ENCODE peak calls at places on chromosomes 11 and 22, in four cellular contexts. A, Q, R and J are unnamed samples.

GRCh38 chr22:22952531-22953295 is 65.1 kb downstream of the IGLL5 start:
- DNase-seq in R (no peak), A (no peak), Q (no peak), J (no peak)

GRCh38 chr11:127492025-127492424 is 491.5 kb upstream of the KIRREL3 start:
- DNase-seq in Q (no peak), A (no peak), R (no peak), J (no peak)

GRCh38 chr11:130609121-130610035 is 160.9 kb downstream of the ADAMTS15 start:
- DNase-seq in R (peak), Q (peak), A (peak), J (no peak)

GRCh38 chr11:6615882-6616585 is 3.2 kb downstream of the TPP1 start:
- DNase-seq in R (no peak), Q (no peak), A (no peak), J (no peak)

GRCh38 chr22:46379301-46379930 is 43.9 kb downstream of the TRMU start:
- DNase-seq in R (peak), A (no peak), Q (peak), J (no peak)

GRCh38 chr11:28566643-28567042 is 458.5 kb downstream of the METTL15 start:
- DNase-seq in A (peak), R (peak), Q (peak), J (no peak)

GRCh38 chr11:67024410-67024809 is 1.5 kb downstream of the SYT12 start:
- DNase-seq in Q (no peak), R (no peak), A (no peak), J (no peak)

GRCh38 chr22:19178659-19179471 is at the start of gene SLC25A1:
- DNase-seq in R (peak), A (peak), Q (peak), J (no peak)

GRCh38 chr11:61293869-61294716 is 1.0 kb downstream of the VWCE start:
- DNase-seq in Q (no peak), R (peak), A (peak), J (no peak)

GRCh38 chr11:61270354-61271070 is 24.6 kb downstream of the VWCE start:
- DNase-seq in Q (no peak), R (no peak), A (no peak), J (no peak)

GRCh38 chr11:113690619-113691569 is 15.2 kb downstream of the TMPRSS5 start:
- DNase-seq in Q (peak), A (peak), R (peak), J (no peak)

GRCh38 chr22:26565181-26565580 is 24.8 kb downstream of the TPST2 start:
- DNase-seq in A (no peak), Q (no peak), R (no peak), J (no peak)

GRCh38 chr11:396948-397548 is 3.0 kb downstream of the PKP3 start:
- DNase-seq in R (peak), A (peak), Q (peak), J (no peak)

GRCh38 chr11:115598502-115598901 is 94.3 kb upstream of the CADM1 start:
- DNase-seq in A (no peak), Q (no peak), R (no peak), J (no peak)

GRCh38 chr22:46537946-46538815 is 761 bp upstream of the CELSR1 start:
- DNase-seq in Q (no peak), A (no peak), R (no peak), J (no peak)

GRCh38 chr11:2139118-2139490 is at the start of gene IGF2:
- DNase-seq in A (peak), R (no peak), Q (no peak), J (no peak)

GRCh38 chr11:2142300-2142759 is 3.1 kb upstream of the IGF2 start:
- DNase-seq in R (no peak), A (no peak), Q (no peak), J (no peak)

GRCh38 chr11:2142762-2143202 is 3.6 kb upstream of the IGF2 start:
- DNase-seq in A (no peak), Q (no peak), R (no peak), J (no peak)

GRCh38 chr11:2139691-2140337 is 625 bp upstream of the IGF2 start:
- DNase-seq in Q (no peak), A (peak), R (no peak), J (no peak)

GRCh38 chr11:2140411-2141400 is 1.5 kb upstream of the IGF2 start:
- DNase-seq in Q (no peak), R (peak), A (peak), J (no peak)
- H3K4me3 ChIP-seq in Q (no peak), R (no peak), A (peak), J (no peak)

GRCh38 chr11:76786053-76787014 is 3.2 kb downstream of the TSKU start:
- DNase-seq in R (no peak), Q (no peak), A (no peak), J (no peak)
- TF ChIP-seq CTCF in R (no peak), Q (no peak), A (no peak), J (no peak)

GRCh38 chr11:57568330-57568766 is 876 bp upstream of the UBE2L6 start:
- DNase-seq in A (peak), R (no peak), Q (peak), J (no peak)
- H3K4me3 ChIP-seq in A (peak), R (peak), Q (peak), J (peak)

GRCh38 chr11:13667795-13668101 is 720 bp upstream of the FAR1 start:
- DNase-seq in A (no peak), R (no peak), Q (no peak), J (no peak)

GRCh38 chr11:13669544-13670488 is 1.3 kb downstream of the FAR1 start:
- DNase-seq in R (no peak), Q (no peak), A (no peak), J (no peak)

GRCh38 chr11:13668957-13669521 is 571 bp downstream of the FAR1 start:
- DNase-seq in A (no peak), Q (peak), R (peak), J (peak)

GRCh38 chr11:13667245-13667644 is 1.2 kb upstream of the FAR1 start:
- DNase-seq in A (no peak), R (no peak), Q (no peak), J (no peak)

DNA sequence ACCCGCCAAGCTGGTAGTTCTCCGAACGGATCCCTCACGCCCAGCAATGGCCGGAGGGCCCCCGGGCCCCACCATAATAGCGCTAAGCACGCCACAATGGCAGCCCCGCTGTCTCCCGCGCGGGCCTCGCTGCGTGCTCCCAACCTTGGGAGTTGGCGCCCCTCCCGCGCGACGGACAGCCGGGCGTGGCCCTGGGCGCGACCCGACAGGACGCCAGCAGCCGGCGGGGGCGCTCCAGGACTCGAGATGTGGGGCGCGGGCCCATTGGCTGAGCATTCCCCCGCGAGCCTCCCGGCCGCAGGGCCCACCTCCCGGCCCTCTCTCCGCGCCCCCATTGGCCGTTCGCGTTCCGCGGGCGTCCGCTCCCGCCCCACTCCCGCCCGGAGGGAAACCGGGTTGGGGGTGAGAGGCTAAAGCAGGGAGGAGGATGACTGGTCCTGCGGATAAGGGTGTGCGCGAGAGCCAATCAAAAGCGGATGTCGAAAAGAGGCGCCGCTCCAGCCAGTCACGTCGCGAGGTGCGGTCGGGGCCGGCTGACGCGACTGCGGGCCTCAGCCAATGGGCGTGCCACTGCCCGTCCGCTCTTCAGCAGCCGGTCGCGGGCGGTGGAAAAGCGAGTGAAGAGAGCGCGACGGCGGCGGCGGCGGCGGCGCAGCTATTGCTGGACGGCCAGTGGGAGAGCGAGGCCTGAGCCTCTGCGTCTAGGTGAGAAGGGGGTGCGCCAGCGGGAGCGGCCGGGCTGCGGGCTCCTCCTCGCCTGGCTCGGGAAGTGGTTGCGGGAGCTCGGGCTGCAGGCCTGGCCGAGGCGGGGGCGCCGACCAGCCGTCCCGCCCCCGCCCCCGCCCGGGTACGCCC is at the start of gene FAR1:
- DNase-seq in R (peak), Q (peak), A (peak), J (peak)
- TF ChIP-seq CTCF in R (peak), Q (peak), A (peak), J (peak)

GRCh38 chr11:9473408-9473807 is 12.6 kb downstream of the ZNF143 start:
- DNase-seq in R (no peak), Q (no peak), A (no peak), J (no peak)
- H3K4me3 ChIP-seq in R (no peak), Q (no peak), A (no peak), J (no peak)

GRCh38 chr11:132158091-132158490 is 787.7 kb downstream of the NTM start:
- DNase-seq in Q (no peak), A (no peak), R (no peak), J (peak)
- TF ChIP-seq CTCF in Q (no peak), A (no peak), R (peak), J (peak)

DNA sequence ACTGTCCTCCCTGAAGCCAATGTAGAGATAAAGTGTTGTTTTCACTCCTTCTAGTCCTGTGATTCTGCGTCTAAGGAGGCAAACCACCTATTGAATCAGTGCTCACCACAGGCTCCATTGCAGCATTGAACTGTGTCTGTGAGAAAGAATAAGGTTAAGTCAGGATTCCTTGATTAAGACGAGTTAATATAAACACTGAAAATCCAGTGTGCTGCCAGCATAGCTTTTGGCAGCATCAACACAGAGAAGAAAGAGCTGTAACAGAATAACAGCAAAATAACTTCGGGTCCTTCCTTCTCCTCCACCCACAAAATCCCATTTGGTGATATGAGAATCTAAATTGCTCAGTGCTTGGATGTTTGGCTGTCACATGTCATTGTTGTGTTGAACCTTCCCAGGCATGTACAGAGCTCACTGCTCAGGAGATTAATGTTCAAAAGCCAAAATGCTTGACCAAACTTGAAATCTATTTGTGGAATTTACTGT is 185.2 kb upstream of the DDI1 start:
- DNase-seq in R (no peak), Q (no peak), A (no peak), J (no peak)
- H3K4me3 ChIP-seq in R (no peak), Q (no peak), A (no peak), J (no peak)

GRCh38 chr22:40346178-40347064 is at the start of gene ADSL:
- DNase-seq in Q (peak), R (peak), A (peak), J (peak)
- TF ChIP-seq CTCF in Q (no peak), R (no peak), A (no peak), J (no peak)

DNA sequence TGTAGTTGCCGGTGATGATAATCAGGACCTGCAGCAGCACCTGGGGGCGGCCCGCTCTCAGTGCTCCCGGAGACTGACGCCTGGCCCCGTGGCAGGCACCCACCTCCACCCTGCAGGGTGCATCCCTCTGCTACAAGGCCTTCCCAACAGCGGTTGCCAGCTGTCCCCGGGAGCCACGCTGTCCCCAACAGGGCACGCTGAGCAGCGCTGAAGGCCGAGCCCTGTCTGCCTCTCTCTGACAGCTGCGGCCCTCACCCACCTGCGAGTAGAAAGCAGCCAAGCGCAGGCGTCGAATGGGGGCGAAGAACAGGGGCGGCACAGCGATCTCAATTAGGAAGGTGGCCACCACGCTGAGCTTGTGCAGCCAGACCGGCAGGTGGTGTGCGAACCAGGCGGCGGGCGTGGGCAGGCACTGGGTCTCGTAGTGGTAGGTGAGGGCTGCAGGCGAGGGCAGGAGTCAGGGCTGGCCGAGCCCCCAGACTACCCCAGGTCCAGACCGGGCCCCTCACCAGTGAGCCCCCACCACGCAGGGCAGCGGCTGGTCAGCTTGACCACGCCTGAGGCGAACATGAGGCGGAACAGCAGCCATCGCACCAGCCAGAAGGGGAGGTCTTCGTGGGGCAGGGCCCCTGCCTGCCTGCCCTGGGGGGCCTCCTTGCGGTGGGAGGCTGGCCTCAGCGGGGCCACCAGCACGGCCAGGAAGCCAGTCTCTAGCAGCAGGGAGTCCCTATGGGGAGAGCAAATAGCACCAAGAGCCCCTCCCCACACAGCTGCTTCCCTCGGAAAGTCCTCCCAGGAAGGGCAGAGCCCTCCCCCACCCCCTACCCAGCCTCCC is 1.5 kb downstream of the LMF2 start:
- DNase-seq in A (no peak), Q (no peak), R (peak), J (no peak)
- H3K4me3 ChIP-seq in A (peak), Q (peak), R (peak), J (peak)